ENCODE peak calls at places on chromosomes 13 and 19, in eight cellular contexts. A is brain microvascular endothelial cell; C is CD8-positive, alpha-beta memory T cell; N is fibroblast of lung; D is cardiac muscle cell; R is pancreas; Z is left lung; P is colonic mucosa. U is an unnamed sample.

GRCh38 chr19:35223856-35224505 is 4.6 kb downstream of the FAM187B start:
- DNase-seq in A (no peak), C (no peak), N (no peak), D (no peak), R (no peak), Z (no peak), P (no peak), U (no peak)

GRCh38 chr13:65260938-65261880 is 1968.9 kb downstream of the PCDH9 start:
- DNase-seq in A (no peak), C (no peak), N (no peak), D (no peak), R (no peak), Z (no peak), P (no peak), U (peak; percentile 26)

GRCh38 chr13:24355103-24355502 is 45.7 kb downstream of the C1QTNF9 start:
- DNase-seq in A (no peak), C (no peak), N (no peak), D (no peak), R (no peak), Z (no peak), P (no peak), U (no peak)

GRCh38 chr13:59931621-59932020 is 232.1 kb downstream of the DIAPH3 start:
- DNase-seq in A (no peak), C (no peak), N (no peak), D (no peak), R (no peak), Z (no peak), P (no peak), U (no peak)

GRCh38 chr13:100392709-100393630 is 195.6 kb downstream of the GGACT start:
- DNase-seq in A (peak; percentile 100), C (no peak), N (peak; percentile 100), D (peak; percentile 37), R (peak; percentile 71), Z (no peak), P (peak; percentile 84), U (peak; percentile 97)

GRCh38 chr19:35963514-35963913 is 27.3 kb downstream of the LRFN3 start:
- DNase-seq in A (peak; percentile 53), C (no peak), N (peak; percentile 56), D (peak; percentile 91), R (no peak), Z (no peak), P (no peak), U (peak; percentile 63)

GRCh38 chr19:36962346-36962745 is 46.2 kb downstream of the ZNF568 start:
- DNase-seq in A (no peak), C (no peak), N (no peak), D (no peak), R (no peak), Z (no peak), P (no peak), U (no peak)

GRCh38 chr13:25114220-25114619 is 18.3 kb downstream of the PABPC3 start:
- DNase-seq in A (peak; percentile 81), C (peak; percentile 16), N (peak; percentile 58), D (peak; percentile 79), R (peak; percentile 76), Z (no peak), P (peak; percentile 64), U (peak; percentile 88)

GRCh38 chr13:37621811-37622361 is 23.3 kb upstream of the POSTN start:
- DNase-seq in A (no peak), C (no peak), N (peak; percentile 86), D (no peak), R (no peak), Z (no peak), P (no peak), U (no peak)

GRCh38 chr13:44012910-44013309 is 133.2 kb downstream of the LACC1 start:
- DNase-seq in A (no peak), C (no peak), N (peak; percentile 72), D (no peak), R (no peak), Z (no peak), P (no peak), U (no peak)

GRCh38 chr13:97254809-97255208 is 32.7 kb downstream of the MBNL2 start:
- DNase-seq in A (no peak), C (no peak), N (peak; percentile 93), D (no peak), R (no peak), Z (no peak), P (no peak), U (no peak)

GRCh38 chr19:32191921-32192320 is 153.5 kb upstream of the ZNF507 start:
- DNase-seq in A (no peak), C (no peak), N (no peak), D (no peak), R (no peak), Z (no peak), P (no peak), U (no peak)

GRCh38 chr19:10417598-10418280 is 2.6 kb upstream of the PDE4A start:
- DNase-seq in A (no peak), C (no peak), N (no peak), D (peak; percentile 44), R (no peak), Z (no peak), P (no peak), U (peak; percentile 75)

GRCh38 chr19:5547881-5548280 is 19.9 kb downstream of the TINCR start:
- DNase-seq in A (peak; percentile 13), C (no peak), N (no peak), D (peak; percentile 55), R (no peak), Z (no peak), P (no peak), U (peak; percentile 77)

GRCh38 chr13:98961204-98962105 is 16.4 kb downstream of the DOCK9 start:
- DNase-seq in A (peak; percentile 19), C (no peak), N (peak; percentile 40), D (no peak), R (no peak), Z (peak; percentile 31), P (no peak), U (no peak)

GRCh38 chr13:30128095-30128494 is 179.3 kb downstream of the KATNAL1 start:
- DNase-seq in A (no peak), C (no peak), N (no peak), D (no peak), R (no peak), Z (no peak), P (no peak), U (no peak)

DNA sequence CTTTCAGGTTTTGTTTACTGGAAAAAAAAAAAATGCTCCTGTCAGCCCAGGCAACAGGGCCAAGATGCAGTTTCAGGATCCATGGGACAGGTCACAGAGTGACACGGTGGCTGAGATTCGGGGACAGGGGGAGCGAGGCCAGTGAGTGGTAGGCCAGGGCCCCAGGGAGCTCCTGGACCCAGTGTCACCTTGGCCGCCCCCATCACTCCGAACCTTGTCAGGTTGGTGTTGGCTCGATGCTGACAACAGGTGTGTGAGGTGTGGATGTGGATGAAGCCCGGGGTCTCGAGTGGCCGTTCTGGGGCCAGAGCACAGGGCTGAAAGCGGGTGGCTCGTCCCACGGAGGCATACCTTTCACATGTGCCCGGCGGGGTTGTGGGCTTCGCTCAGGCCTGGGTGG is 6.1 kb upstream of the UQCR11 start:
- DNase-seq in A (no peak), C (no peak), N (no peak), D (no peak), R (no peak), Z (peak; percentile 59), P (no peak), U (no peak)
- H3K36me3 ChIP-seq in A (peaks cover 45% of the 10 kb centered on the region), C (peaks cover 9% of the 10 kb centered on the region), N (peaks cover 36% of the 10 kb centered on the region), D (peaks cover 29% of the 10 kb centered on the region), R (peaks cover 33% of the 10 kb centered on the region), Z (no peaks in the 10 kb centered on the region), P (peaks cover 4% of the 10 kb centered on the region), U (peaks cover 62% of the 10 kb centered on the region)

DNA sequence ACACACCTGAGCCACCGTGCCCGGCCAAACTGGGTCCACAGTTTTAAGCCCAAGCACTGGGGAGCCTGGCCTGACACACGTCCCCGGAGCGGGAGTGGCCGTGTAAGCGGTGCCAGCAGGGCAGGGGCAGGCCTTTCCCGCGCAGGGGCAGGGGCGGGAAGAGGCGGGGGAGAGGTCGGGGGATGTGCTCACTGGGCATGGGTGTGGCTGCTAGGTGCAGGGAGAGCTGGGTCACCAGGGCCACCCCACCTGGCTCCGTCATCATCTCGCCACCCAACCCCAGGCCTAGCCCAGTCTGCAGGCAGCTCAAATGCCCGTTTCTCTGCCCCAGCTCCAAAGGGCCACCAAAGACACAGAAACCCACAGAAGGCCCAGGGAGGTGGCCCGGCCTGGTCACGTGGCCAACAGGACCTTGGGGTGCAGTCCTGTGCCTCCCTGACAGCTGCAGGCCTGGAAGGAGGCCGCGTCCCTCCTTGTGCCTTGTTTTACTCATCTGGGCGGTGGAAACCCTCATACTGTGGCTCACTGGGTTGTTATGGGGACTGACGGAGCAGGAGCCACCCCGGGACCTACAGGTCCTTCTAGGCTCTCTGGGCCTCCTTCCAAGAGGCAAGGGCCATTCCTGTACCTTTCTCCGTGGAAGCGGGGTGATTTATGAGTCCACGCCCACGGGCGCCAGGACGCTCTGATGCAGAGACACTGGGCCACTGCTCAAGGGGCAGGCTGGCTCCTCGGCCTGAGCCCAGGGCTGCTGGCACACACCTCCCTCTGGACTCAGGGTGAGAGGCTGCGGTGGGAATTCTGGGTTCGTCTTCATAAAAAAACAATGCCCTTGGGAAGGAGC is 27.7 kb downstream of the MAP2K2 start:
- DNase-seq in A (no peak), C (no peak), N (no peak), D (no peak), R (no peak), Z (no peak), P (peak; percentile 90), U (no peak)
- H3K36me3 ChIP-seq in A (peaks cover 64% of the 10 kb centered on the region), C (peaks cover under 1% of the 10 kb centered on the region), N (peaks cover 17% of the 10 kb centered on the region), D (peaks cover 12% of the 10 kb centered on the region), R (peaks cover 18% of the 10 kb centered on the region), Z (no peaks in the 10 kb centered on the region), P (peaks cover 2% of the 10 kb centered on the region), U (peaks cover 35% of the 10 kb centered on the region)

GRCh38 chr19:40241125-40241808 is 14.8 kb upstream of the CCNP start:
- DNase-seq in A (no peak), C (no peak), N (no peak), D (no peak), R (no peak), Z (peak; percentile 10), P (no peak), U (no peak)
- H3K36me3 ChIP-seq in A (peaks cover 32% of the 10 kb centered on the region), C (peaks cover 40% of the 10 kb centered on the region), N (peaks cover 8% of the 10 kb centered on the region), D (peaks cover 30% of the 10 kb centered on the region), R (peaks cover 44% of the 10 kb centered on the region), Z (no peaks in the 10 kb centered on the region), P (peaks cover 3% of the 10 kb centered on the region), U (peaks cover 31% of the 10 kb centered on the region)

DNA sequence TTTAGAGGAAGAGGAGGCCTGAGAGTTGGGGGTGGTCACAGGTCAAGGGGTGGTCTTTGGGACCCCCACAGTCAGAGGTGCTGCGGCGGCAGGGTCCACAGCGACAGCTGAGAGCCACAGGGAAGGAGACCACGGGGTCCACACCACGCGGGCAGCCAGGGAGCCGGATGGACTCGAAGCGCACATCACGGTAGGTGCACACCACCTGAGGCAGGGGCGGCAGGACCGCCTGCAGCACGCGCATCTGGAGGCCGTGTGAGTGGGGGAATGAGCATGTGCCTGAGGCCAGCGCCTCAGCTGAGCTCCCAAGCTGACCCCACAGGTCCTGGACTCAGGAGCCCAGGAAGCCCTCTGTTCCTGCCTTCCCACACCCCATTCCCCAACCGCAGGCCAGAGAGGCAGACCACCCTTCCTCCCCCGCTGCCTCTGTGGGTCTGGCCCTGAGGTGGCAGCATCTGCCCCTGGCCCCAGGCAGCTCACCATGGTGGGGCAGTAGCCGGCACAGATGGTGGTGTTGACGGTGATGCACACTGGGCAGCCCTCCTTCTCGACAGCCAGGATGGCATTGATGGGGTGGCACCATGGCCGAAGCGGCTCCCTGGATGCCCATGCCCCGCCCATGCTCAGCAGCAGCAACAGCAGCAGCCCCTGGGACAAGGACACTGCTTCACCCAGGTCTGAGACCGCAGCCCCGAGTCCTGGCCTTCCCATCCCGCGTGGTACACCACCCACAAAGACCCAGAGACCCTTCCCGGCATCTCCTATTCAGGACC is 638 bp downstream of the LHB start:
- DNase-seq in A (no peak), C (no peak), N (no peak), D (no peak), R (no peak), Z (no peak), P (no peak), U (no peak)
- H3K36me3 ChIP-seq in A (peaks cover 23% of the 10 kb centered on the region), C (no peaks in the 10 kb centered on the region), N (peaks cover 17% of the 10 kb centered on the region), D (peaks cover 9% of the 10 kb centered on the region), R (no peaks in the 10 kb centered on the region), Z (no peaks in the 10 kb centered on the region), P (no peaks in the 10 kb centered on the region), U (peaks cover 18% of the 10 kb centered on the region)

GRCh38 chr19:44975444-44975843 is 20.3 kb downstream of the CLPTM1 start:
- DNase-seq in A (no peak), C (no peak), N (no peak), D (no peak), R (no peak), Z (no peak), P (no peak), U (no peak)
- H3K36me3 ChIP-seq in A (peaks cover 56% of the 10 kb centered on the region), C (peaks cover 55% of the 10 kb centered on the region), N (peaks cover 29% of the 10 kb centered on the region), D (peaks cover 49% of the 10 kb centered on the region), R (peaks cover 58% of the 10 kb centered on the region), Z (peaks cover 4% of the 10 kb centered on the region), P (peaks cover 20% of the 10 kb centered on the region), U (peaks cover 53% of the 10 kb centered on the region)